ENCODE peak calls at places on chromosomes 7 and 10, in five cellular contexts. M is right lobe of liver, Z is SK-N-SH, B is upper lobe of right lung, V is breast epithelium. S is an unnamed sample.

GRCh38 chr7:141074162-141074989 is 512 bp downstream of the TMEM178B start:
- DNase-seq in B (peak), Z (peak), V (no peak), M (no peak), S (no peak)

GRCh38 chr10:49817845-49818244 is 55.7 kb upstream of the OGDHL start:
- DNase-seq in V (no peak), Z (no peak), M (peak), B (no peak), S (no peak)

GRCh38 chr7:7565018-7565680 is 1.5 kb upstream of the MIOS start:
- DNase-seq in V (no peak), Z (no peak), M (no peak), B (no peak), S (no peak)

GRCh38 chr7:157474685-157475084 is 137.9 kb downstream of the DNAJB6 start:
- DNase-seq in B (peak), M (peak), V (peak), Z (no peak), S (peak)

GRCh38 chr7:34247468-34247867 is 342.1 kb downstream of the BMPER start:
- DNase-seq in V (no peak), Z (no peak), B (no peak), M (no peak), S (peak)

GRCh38 chr7:50069613-50070012 is 23.4 kb downstream of the ZPBP start:
- DNase-seq in M (no peak), V (no peak), B (no peak), Z (no peak), S (peak)

GRCh38 chr7:27782849-27783248 is 42.9 kb downstream of the TAX1BP1 start:
- DNase-seq in M (no peak), B (no peak), Z (no peak), V (no peak), S (no peak)

GRCh38 chr10:77801474-77802238 is 124.9 kb downstream of the DLG5 start:
- DNase-seq in M (no peak), B (no peak), Z (no peak), V (no peak), S (peak)

GRCh38 chr7:7177044-7177517 is 5.3 kb upstream of the C1GALT1 start:
- DNase-seq in V (no peak), B (no peak), M (no peak), Z (no peak), S (peak)

GRCh38 chr7:131222171-131222570 is 105.5 kb upstream of the MKLN1 start:
- DNase-seq in V (no peak), M (no peak), Z (no peak), B (no peak), S (no peak)

DNA sequence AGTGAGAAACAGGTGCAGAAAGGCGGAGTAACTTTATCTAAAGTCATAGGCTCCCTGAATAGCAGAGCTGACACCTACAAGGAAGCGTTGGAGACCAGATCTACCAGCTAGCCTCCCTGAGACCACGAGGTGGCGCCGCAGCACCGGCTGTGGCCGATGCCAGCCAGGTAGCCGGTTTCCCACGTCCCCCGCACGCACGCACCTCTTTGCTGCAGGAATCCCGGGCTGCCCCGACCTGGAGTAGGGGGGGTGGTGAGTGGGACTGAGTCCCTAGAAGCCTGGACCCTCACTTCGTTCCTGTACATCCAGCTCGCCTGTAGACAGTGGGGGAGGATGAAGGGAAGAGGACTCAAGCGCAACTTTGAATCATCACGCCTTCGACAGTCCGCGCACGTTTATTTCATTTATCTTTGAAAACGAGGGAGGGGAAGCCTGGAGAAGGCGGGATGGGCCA is 3.7 kb downstream of the ELOVL3 start:
- DNase-seq in B (peak), V (peak), Z (peak), M (peak), S (peak)
- TF ChIP-seq CTCF in B (peak), V (peak), Z (peak), M (peak), S (peak)

GRCh38 chr7:133484135-133484534 is 231.3 kb downstream of the EXOC4 start:
- DNase-seq in M (no peak), V (no peak), B (no peak), Z (no peak), S (no peak)
- H3K4me3 ChIP-seq in M (no peak), V (no peak), B (no peak), Z (no peak), S (no peak)

DNA sequence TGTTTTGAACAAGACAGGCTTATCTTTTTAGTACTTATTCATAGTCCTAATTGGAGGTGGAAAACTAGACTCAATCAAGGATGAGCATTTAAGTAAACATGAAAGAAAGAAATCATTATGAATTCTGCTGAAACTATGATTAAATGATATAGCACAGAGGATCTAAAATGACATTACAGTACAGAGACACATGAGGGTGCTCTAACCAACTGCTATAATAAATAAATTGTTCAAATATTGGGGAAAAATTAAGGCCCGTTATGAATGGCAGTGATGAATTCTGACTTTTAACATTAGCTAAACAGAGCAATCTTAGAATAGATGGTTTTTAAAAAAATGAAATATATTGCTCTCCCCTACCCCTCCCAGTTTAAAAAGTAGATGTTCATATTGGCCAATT is 10.3 kb downstream of the WNT2 start:
- DNase-seq in M (no peak), Z (no peak), B (no peak), V (no peak), S (peak)
- TF ChIP-seq CTCF in M (no peak), Z (peak), B (peak), V (no peak), S (peak)

DNA sequence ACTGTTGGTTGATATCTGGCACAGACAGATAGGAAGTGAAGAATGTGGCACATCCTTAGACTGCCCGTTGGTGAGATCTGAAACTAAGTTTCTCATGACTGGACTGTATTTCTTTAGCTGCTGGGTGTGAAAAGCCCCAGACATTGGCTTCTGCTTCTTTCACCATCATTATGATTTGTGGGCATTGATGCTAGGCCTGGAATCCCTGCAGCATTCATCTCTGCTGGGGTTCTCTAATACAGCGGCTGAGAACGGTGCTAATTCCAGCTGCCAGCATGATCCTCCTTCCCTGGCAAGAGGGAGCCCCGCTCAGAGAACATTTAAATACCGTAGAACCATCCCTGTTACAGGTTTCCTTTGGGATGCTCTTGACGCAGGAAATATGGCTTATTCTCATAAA is 26.2 kb downstream of the RBM20 start:
- DNase-seq in B (no peak), Z (no peak), V (no peak), M (no peak), S (no peak)
- H3K4me3 ChIP-seq in B (no peak), Z (no peak), V (no peak), M (no peak), S (no peak)

DNA sequence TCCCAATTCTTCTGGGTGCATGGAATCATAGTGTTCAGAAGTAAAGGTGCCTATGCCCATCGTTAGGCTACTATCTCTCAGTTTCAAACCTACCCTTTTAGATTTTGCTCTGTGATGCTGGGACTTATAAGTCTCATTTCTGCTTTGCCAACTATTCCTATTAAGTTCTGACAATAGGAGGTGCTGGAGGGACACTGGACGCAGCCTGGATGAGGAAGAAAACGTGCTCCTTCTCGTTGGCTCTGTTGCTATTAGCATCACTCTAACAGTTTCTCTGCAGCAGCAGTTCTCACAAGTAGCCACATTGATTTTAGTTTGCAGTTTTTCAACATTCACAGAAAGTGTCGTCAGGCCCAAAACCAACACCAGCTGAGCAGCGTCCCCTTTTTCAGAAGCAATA is 72.4 kb downstream of the ABCC2 start:
- DNase-seq in Z (peak), V (no peak), M (no peak), B (no peak), S (peak)
- TF ChIP-seq CTCF in Z (peak), V (no peak), M (peak), B (peak), S (peak)

GRCh38 chr7:139106959-139107358 is 2.6 kb downstream of the ZC3HAV1 start:
- DNase-seq in V (no peak), B (no peak), Z (no peak), M (no peak), S (no peak)

GRCh38 chr7:139108256-139109187 is 998 bp downstream of the ZC3HAV1 start:
- DNase-seq in B (peak), Z (no peak), M (peak), V (no peak), S (peak)

GRCh38 chr7:139103057-139103820 is 6.3 kb downstream of the ZC3HAV1 start:
- DNase-seq in M (no peak), V (no peak), B (no peak), Z (no peak), S (no peak)

GRCh38 chr7:139109188-139109982 is at the start of gene ZC3HAV1:
- DNase-seq in B (peak), V (peak), M (peak), Z (peak), S (peak)

GRCh38 chr7:139105037-139105382 is 4.5 kb downstream of the ZC3HAV1 start:
- DNase-seq in Z (no peak), M (no peak), B (no peak), V (no peak), S (no peak)
- H3K4me3 ChIP-seq in Z (no peak), M (peak), B (peak), V (peak), S (no peak)

GRCh38 chr7:107982918-107983389 is 20.0 kb downstream of the LAMB1 start:
- DNase-seq in M (no peak), Z (no peak), V (no peak), B (no peak), S (no peak)
- TF ChIP-seq CTCF in M (no peak), Z (peak), V (no peak), B (peak), S (peak)

GRCh38 chr7:41698114-41698513 is 4.8 kb downstream of the INHBA start:
- DNase-seq in M (no peak), B (no peak), V (no peak), Z (no peak), S (no peak)
- H3K4me3 ChIP-seq in M (no peak), B (peak), V (peak), Z (peak), S (peak)

GRCh38 chr10:84237199-84238051 is 3.9 kb downstream of the LRIT1 start:
- DNase-seq in V (no peak), M (no peak), Z (no peak), B (no peak), S (no peak)
- TF ChIP-seq CTCF in V (no peak), M (no peak), Z (no peak), B (no peak), S (no peak)

DNA sequence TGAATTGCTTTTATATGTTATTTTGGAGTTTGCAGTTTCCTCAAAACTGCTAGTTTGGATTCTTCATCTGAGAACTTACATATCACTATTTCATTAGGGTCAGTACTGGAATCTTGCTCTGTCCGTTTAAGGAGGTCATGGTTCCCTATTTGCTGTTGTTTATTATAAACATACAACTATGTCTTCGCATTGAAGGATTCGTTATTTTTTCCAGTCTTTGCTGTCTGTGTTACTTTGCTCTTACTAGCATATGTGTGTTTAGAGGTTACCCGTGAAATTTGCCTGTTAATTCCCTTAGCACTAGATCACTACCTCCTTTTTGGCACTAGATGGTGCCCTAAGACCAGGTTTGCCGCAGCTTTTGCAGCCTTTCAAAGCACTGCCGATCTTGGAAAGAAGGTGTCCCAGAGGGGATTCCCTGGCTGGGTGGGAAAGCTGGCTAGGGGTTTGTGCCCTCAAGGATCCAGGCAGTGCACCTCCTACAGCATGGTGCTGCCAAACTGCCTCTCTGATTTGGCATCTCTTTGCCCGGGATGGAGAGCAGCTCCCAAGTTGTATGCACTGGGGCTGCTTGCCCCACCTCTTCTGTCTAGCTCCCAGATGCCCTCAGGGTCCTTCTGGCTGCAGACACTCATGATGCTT is 103.1 kb upstream of the APBB1IP start:
- DNase-seq in M (peak), Z (peak), V (no peak), B (no peak), S (peak)
- H3K4me3 ChIP-seq in M (peak), Z (no peak), V (no peak), B (peak), S (no peak)

S was measured in fibroblast of pulmonary artery.